ENCODE peak calls at places on chromosomes 3 and 15, in nine cellular contexts. One of them, this sample, is unnamed.

GRCh38 chr3:48619541-48620524 is 1.7 kb downstream of the TMEM89 start:
- DNase-seq in cardiac fibroblast: no peak
- DNase-seq in HEK293T: no peak
- DNase-seq in activated CD8-positive, alpha-beta T cell treated with anti-CD3 and anti-CD28 coated beads for 36 hours: no peak
- DNase-seq in NAMALWA: no peak
- DNase-seq in T-helper 1 cell: no peak
- DNase-seq in NCI-H510A treated with DMSO at 0.1 percent for 48 hours: no peak
- DNase-seq in lung microvascular endothelial cell: no peak
- DNase-seq in stimulated activated naive B cell treated with anti-CD40 and anti-IgM and Interleukin-4, amounts not matched to agents 10 μg/mL and 1 μg/mL and 100 μg/mL, for 72 hours: no peak
- DNase-seq in this sample: no peak

GRCh38 chr15:63473007-63473748 is 31.2 kb upstream of the USP3 start:
- DNase-seq in cardiac fibroblast: no peak
- DNase-seq in HEK293T: no peak
- DNase-seq in activated CD8-positive, alpha-beta T cell treated with anti-CD3 and anti-CD28 coated beads for 36 hours: peak; percentile 64
- DNase-seq in NAMALWA: peak; percentile 37
- DNase-seq in T-helper 1 cell: no peak
- DNase-seq in NCI-H510A treated with DMSO at 0.1 percent for 48 hours: no peak
- DNase-seq in lung microvascular endothelial cell: no peak
- DNase-seq in stimulated activated naive B cell treated with anti-CD40 and anti-IgM and Interleukin-4, amounts not matched to agents 10 μg/mL and 1 μg/mL and 100 μg/mL, for 72 hours: peak; percentile 55
- DNase-seq in this sample: no peak

GRCh38 chr15:81642451-81642990 is 268.5 kb upstream of the TMC3 start:
- DNase-seq in cardiac fibroblast: no peak
- DNase-seq in HEK293T: no peak
- DNase-seq in activated CD8-positive, alpha-beta T cell treated with anti-CD3 and anti-CD28 coated beads for 36 hours: no peak
- DNase-seq in NAMALWA: no peak
- DNase-seq in T-helper 1 cell: no peak
- DNase-seq in NCI-H510A treated with DMSO at 0.1 percent for 48 hours: no peak
- DNase-seq in lung microvascular endothelial cell: no peak
- DNase-seq in stimulated activated naive B cell treated with anti-CD40 and anti-IgM and Interleukin-4, amounts not matched to agents 10 μg/mL and 1 μg/mL and 100 μg/mL, for 72 hours: no peak
- DNase-seq in this sample: no peak

GRCh38 chr15:52139599-52140462 is 27.3 kb upstream of the BCL2L10 start:
- DNase-seq in cardiac fibroblast: peak; percentile 78
- DNase-seq in HEK293T: peak; percentile 66
- DNase-seq in activated CD8-positive, alpha-beta T cell treated with anti-CD3 and anti-CD28 coated beads for 36 hours: peak; percentile 85
- DNase-seq in NAMALWA: peak; percentile 77
- DNase-seq in T-helper 1 cell: peak; percentile 54
- DNase-seq in NCI-H510A treated with DMSO at 0.1 percent for 48 hours: peak; percentile 6
- DNase-seq in lung microvascular endothelial cell: peak; percentile 75
- DNase-seq in stimulated activated naive B cell treated with anti-CD40 and anti-IgM and Interleukin-4, amounts not matched to agents 10 μg/mL and 1 μg/mL and 100 μg/mL, for 72 hours: peak; percentile 39
- DNase-seq in this sample: peak; percentile 72

GRCh38 chr3:184320099-184320445 is 5.7 kb downstream of the EIF4G1 start:
- DNase-seq in cardiac fibroblast: peak; percentile 98
- DNase-seq in HEK293T: no peak
- DNase-seq in activated CD8-positive, alpha-beta T cell treated with anti-CD3 and anti-CD28 coated beads for 36 hours: peak; percentile 62
- DNase-seq in NAMALWA: no peak
- DNase-seq in T-helper 1 cell: no peak
- DNase-seq in NCI-H510A treated with DMSO at 0.1 percent for 48 hours: no peak
- DNase-seq in lung microvascular endothelial cell: peak; percentile 96
- DNase-seq in stimulated activated naive B cell treated with anti-CD40 and anti-IgM and Interleukin-4, amounts not matched to agents 10 μg/mL and 1 μg/mL and 100 μg/mL, for 72 hours: no peak
- DNase-seq in this sample: peak; percentile 98

GRCh38 chr15:100284701-100285100 is 57.1 kb downstream of the ADAMTS17 start:
- DNase-seq in cardiac fibroblast: peak; percentile 51
- DNase-seq in HEK293T: no peak
- DNase-seq in activated CD8-positive, alpha-beta T cell treated with anti-CD3 and anti-CD28 coated beads for 36 hours: no peak
- DNase-seq in NAMALWA: no peak
- DNase-seq in T-helper 1 cell: no peak
- DNase-seq in NCI-H510A treated with DMSO at 0.1 percent for 48 hours: no peak
- DNase-seq in lung microvascular endothelial cell: no peak
- DNase-seq in stimulated activated naive B cell treated with anti-CD40 and anti-IgM and Interleukin-4, amounts not matched to agents 10 μg/mL and 1 μg/mL and 100 μg/mL, for 72 hours: no peak
- DNase-seq in this sample: no peak

GRCh38 chr3:4656059-4656458 is 162.9 kb downstream of the ITPR1 start:
- DNase-seq in cardiac fibroblast: peak; percentile 83
- DNase-seq in HEK293T: peak; percentile 84
- DNase-seq in activated CD8-positive, alpha-beta T cell treated with anti-CD3 and anti-CD28 coated beads for 36 hours: peak; percentile 30
- DNase-seq in NAMALWA: peak; percentile 28
- DNase-seq in T-helper 1 cell: no peak
- DNase-seq in NCI-H510A treated with DMSO at 0.1 percent for 48 hours: peak; percentile 61
- DNase-seq in lung microvascular endothelial cell: peak; percentile 89
- DNase-seq in stimulated activated naive B cell treated with anti-CD40 and anti-IgM and Interleukin-4, amounts not matched to agents 10 μg/mL and 1 μg/mL and 100 μg/mL, for 72 hours: no peak
- DNase-seq in this sample: peak; percentile 79

GRCh38 chr3:141412936-141413354 is 44.6 kb downstream of the ZBTB38 start:
- DNase-seq in cardiac fibroblast: peak; percentile 96
- DNase-seq in HEK293T: no peak
- DNase-seq in activated CD8-positive, alpha-beta T cell treated with anti-CD3 and anti-CD28 coated beads for 36 hours: no peak
- DNase-seq in NAMALWA: no peak
- DNase-seq in T-helper 1 cell: no peak
- DNase-seq in NCI-H510A treated with DMSO at 0.1 percent for 48 hours: no peak
- DNase-seq in lung microvascular endothelial cell: peak; percentile 84
- DNase-seq in stimulated activated naive B cell treated with anti-CD40 and anti-IgM and Interleukin-4, amounts not matched to agents 10 μg/mL and 1 μg/mL and 100 μg/mL, for 72 hours: no peak
- DNase-seq in this sample: no peak

GRCh38 chr15:68586274-68586961 is 7.6 kb downstream of the CORO2B start:
- DNase-seq in cardiac fibroblast: no peak
- DNase-seq in HEK293T: no peak
- DNase-seq in activated CD8-positive, alpha-beta T cell treated with anti-CD3 and anti-CD28 coated beads for 36 hours: no peak
- DNase-seq in NAMALWA: no peak
- DNase-seq in T-helper 1 cell: no peak
- DNase-seq in NCI-H510A treated with DMSO at 0.1 percent for 48 hours: no peak
- DNase-seq in lung microvascular endothelial cell: peak; percentile 87
- DNase-seq in stimulated activated naive B cell treated with anti-CD40 and anti-IgM and Interleukin-4, amounts not matched to agents 10 μg/mL and 1 μg/mL and 100 μg/mL, for 72 hours: peak; percentile 17
- DNase-seq in this sample: peak; percentile 25

GRCh38 chr3:132386259-132386658 is 31.0 kb upstream of the DNAJC13 start:
- DNase-seq in cardiac fibroblast: no peak
- DNase-seq in HEK293T: no peak
- DNase-seq in activated CD8-positive, alpha-beta T cell treated with anti-CD3 and anti-CD28 coated beads for 36 hours: no peak
- DNase-seq in NAMALWA: no peak
- DNase-seq in T-helper 1 cell: no peak
- DNase-seq in NCI-H510A treated with DMSO at 0.1 percent for 48 hours: no peak
- DNase-seq in lung microvascular endothelial cell: no peak
- DNase-seq in stimulated activated naive B cell treated with anti-CD40 and anti-IgM and Interleukin-4, amounts not matched to agents 10 μg/mL and 1 μg/mL and 100 μg/mL, for 72 hours: no peak
- DNase-seq in this sample: no peak

GRCh38 chr15:59298876-59299275 is 73.8 kb downstream of the MYO1E start:
- DNase-seq in cardiac fibroblast: no peak
- DNase-seq in HEK293T: no peak
- DNase-seq in activated CD8-positive, alpha-beta T cell treated with anti-CD3 and anti-CD28 coated beads for 36 hours: no peak
- DNase-seq in NAMALWA: no peak
- DNase-seq in T-helper 1 cell: no peak
- DNase-seq in NCI-H510A treated with DMSO at 0.1 percent for 48 hours: no peak
- DNase-seq in lung microvascular endothelial cell: no peak
- DNase-seq in stimulated activated naive B cell treated with anti-CD40 and anti-IgM and Interleukin-4, amounts not matched to agents 10 μg/mL and 1 μg/mL and 100 μg/mL, for 72 hours: no peak
- DNase-seq in this sample: no peak

GRCh38 chr15:75167588-75168076 is 34.0 kb upstream of the C15orf39 start:
- DNase-seq in cardiac fibroblast: peak; percentile 55
- DNase-seq in HEK293T: no peak
- DNase-seq in activated CD8-positive, alpha-beta T cell treated with anti-CD3 and anti-CD28 coated beads for 36 hours: peak; percentile 38
- DNase-seq in NAMALWA: no peak
- DNase-seq in T-helper 1 cell: no peak
- DNase-seq in NCI-H510A treated with DMSO at 0.1 percent for 48 hours: no peak
- DNase-seq in lung microvascular endothelial cell: peak; percentile 54
- DNase-seq in stimulated activated naive B cell treated with anti-CD40 and anti-IgM and Interleukin-4, amounts not matched to agents 10 μg/mL and 1 μg/mL and 100 μg/mL, for 72 hours: no peak
- DNase-seq in this sample: peak; percentile 63

GRCh38 chr3:112128843-112129727 is 4.0 kb downstream of the GCSAM start:
- DNase-seq in cardiac fibroblast: peak; percentile 21
- DNase-seq in HEK293T: no peak
- DNase-seq in activated CD8-positive, alpha-beta T cell treated with anti-CD3 and anti-CD28 coated beads for 36 hours: peak; percentile 75
- DNase-seq in NAMALWA: peak; percentile 97
- DNase-seq in T-helper 1 cell: peak; percentile 42
- DNase-seq in NCI-H510A treated with DMSO at 0.1 percent for 48 hours: no peak
- DNase-seq in lung microvascular endothelial cell: no peak
- DNase-seq in stimulated activated naive B cell treated with anti-CD40 and anti-IgM and Interleukin-4, amounts not matched to agents 10 μg/mL and 1 μg/mL and 100 μg/mL, for 72 hours: peak; percentile 58
- DNase-seq in this sample: peak; percentile 45

GRCh38 chr3:150761831-150762661 is 923 bp downstream of the SIAH2 start:
- DNase-seq in cardiac fibroblast: peak; percentile 70
- DNase-seq in HEK293T: peak; percentile 45
- DNase-seq in activated CD8-positive, alpha-beta T cell treated with anti-CD3 and anti-CD28 coated beads for 36 hours: peak; percentile 56
- DNase-seq in NAMALWA: peak; percentile 59
- DNase-seq in T-helper 1 cell: peak; percentile 19
- DNase-seq in NCI-H510A treated with DMSO at 0.1 percent for 48 hours: peak; percentile 37
- DNase-seq in lung microvascular endothelial cell: peak; percentile 64
- DNase-seq in stimulated activated naive B cell treated with anti-CD40 and anti-IgM and Interleukin-4, amounts not matched to agents 10 μg/mL and 1 μg/mL and 100 μg/mL, for 72 hours: no peak
- DNase-seq in this sample: peak; percentile 60

GRCh38 chr3:155131104-155131503 is 51.0 kb downstream of the MME start:
- DNase-seq in cardiac fibroblast: peak; percentile 71
- DNase-seq in HEK293T: no peak
- DNase-seq in activated CD8-positive, alpha-beta T cell treated with anti-CD3 and anti-CD28 coated beads for 36 hours: no peak
- DNase-seq in NAMALWA: no peak
- DNase-seq in T-helper 1 cell: no peak
- DNase-seq in NCI-H510A treated with DMSO at 0.1 percent for 48 hours: no peak
- DNase-seq in lung microvascular endothelial cell: peak; percentile 75
- DNase-seq in stimulated activated naive B cell treated with anti-CD40 and anti-IgM and Interleukin-4, amounts not matched to agents 10 μg/mL and 1 μg/mL and 100 μg/mL, for 72 hours: peak; percentile 29
- DNase-seq in this sample: peak; percentile 10

This sample was measured in cardiac muscle cell.